ENCODE peak calls at places on chromosome 1, in eight cellular contexts. N is neuronal stem cell; W is mucosa of descending colon; D is transverse colon; B is cardiac muscle cell; C is naive thymus-derived CD4-positive, alpha-beta T cell; Z is right cardiac atrium; I is CD4-positive, alpha-beta memory T cell. L is an unnamed sample. For H3K9me3, the result is how much of the 10 kb centered on the place peaks cover.

GRCh38 chr1:207959141-207959825 is 48.4 kb upstream of the CD34 start:
- DNase-seq in N (peak), W (peak), D (peak), B (peak), C (no peak), Z (peak), I (peak), L (no peak)

GRCh38 chr1:36232212-36233031 is 8.2 kb downstream of the THRAP3 start:
- DNase-seq in N (no peak), W (no peak), D (no peak), B (no peak), C (no peak), Z (no peak), I (no peak), L (no peak)

GRCh38 chr1:23963617-23964234 is 4.1 kb downstream of the PNRC2 start:
- DNase-seq in N (no peak), W (no peak), D (no peak), B (no peak), C (no peak), Z (no peak), I (no peak), L (no peak)

GRCh38 chr1:115641762-115642167 is at the start of gene VANGL1:
- DNase-seq in N (peak), W (peak), D (peak), B (peak), C (no peak), Z (peak), I (no peak), L (peak)

GRCh38 chr1:48654606-48655210 is 122.0 kb downstream of the BEND5 start:
- DNase-seq in N (peak), W (no peak), D (no peak), B (no peak), C (no peak), Z (no peak), I (no peak), L (no peak)

GRCh38 chr1:33454646-33455282 is 17.7 kb upstream of the ZSCAN20 start:
- DNase-seq in N (no peak), W (no peak), D (no peak), B (no peak), C (no peak), Z (no peak), I (no peak), L (no peak)

GRCh38 chr1:198605880-198606458 is 32.9 kb upstream of the PTPRC start:
- DNase-seq in N (peak), W (no peak), D (no peak), B (no peak), C (no peak), Z (no peak), I (no peak), L (no peak)

GRCh38 chr1:37020653-37021277 is 13.6 kb downstream of the GRIK3 start:
- DNase-seq in N (peak), W (no peak), D (no peak), B (no peak), C (no peak), Z (no peak), I (no peak), L (no peak)

GRCh38 chr1:27655151-27655929 is 16.7 kb downstream of the IFI6 start:
- DNase-seq in N (no peak), W (no peak), D (no peak), B (no peak), C (no peak), Z (no peak), I (no peak), L (no peak)

GRCh38 chr1:162956922-162957321 is 95.9 kb upstream of the CCDC190 start:
- DNase-seq in N (no peak), W (no peak), D (no peak), B (no peak), C (no peak), Z (no peak), I (no peak), L (no peak)

GRCh38 chr1:220681220-220681847 is 8.8 kb upstream of the C1orf115 start:
- DNase-seq in N (no peak), W (no peak), D (no peak), B (no peak), C (no peak), Z (no peak), I (no peak), L (no peak)

GRCh38 chr1:67970088-67970487 is 80.3 kb downstream of the DIRAS3 start:
- DNase-seq in N (no peak), W (no peak), D (no peak), B (peak), C (no peak), Z (no peak), I (no peak), L (no peak)

GRCh38 chr1:161737625-161738024 is 12.0 kb upstream of the DUSP12 start:
- DNase-seq in N (no peak), W (no peak), D (no peak), B (no peak), C (no peak), Z (no peak), I (no peak), L (no peak)

GRCh38 chr1:66532798-66533783 is 862 bp upstream of the SGIP1 start:
- DNase-seq in N (peak), W (no peak), D (no peak), B (peak), C (peak), Z (peak), I (no peak), L (no peak)

GRCh38 chr1:162882248-162882666 is 21.3 kb upstream of the CCDC190 start:
- DNase-seq in N (no peak), W (no peak), D (no peak), B (no peak), C (no peak), Z (no peak), I (no peak), L (no peak)

GRCh38 chr1:93349231-93350135 is 3.8 kb downstream of the DR1 start:
- DNase-seq in N (no peak), W (no peak), D (no peak), B (peak), C (no peak), Z (no peak), I (no peak), L (no peak)

GRCh38 chr1:1304331-1305299 is 3.1 kb downstream of the ACAP3 start:
- DNase-seq in N (no peak), W (peak), D (peak), B (peak), C (no peak), Z (peak), I (no peak), L (no peak)

GRCh38 chr1:24379733-24380315 is 33.8 kb downstream of the STPG1 start:
- DNase-seq in N (no peak), W (no peak), D (no peak), B (peak), C (no peak), Z (no peak), I (no peak), L (no peak)

GRCh38 chr1:218946147-218946546 is 227.5 kb upstream of the LYPLAL1 start:
- DNase-seq in N (no peak), W (no peak), D (no peak), B (no peak), C (no peak), Z (no peak), I (no peak), L (no peak)

GRCh38 chr1:158112994-158113758 is 67.5 kb upstream of the CD1D start:
- DNase-seq in N (peak), W (peak), D (peak), B (peak), C (peak), Z (peak), I (no peak), L (no peak)

GRCh38 chr1:25672763-25673409 is 56.3 kb downstream of the MAN1C1 start:
- DNase-seq in N (no peak), W (no peak), D (no peak), B (no peak), C (no peak), Z (no peak), I (no peak), L (no peak)

GRCh38 chr1:226403522-226404034 is 4.3 kb downstream of the PARP1 start:
- DNase-seq in N (no peak), W (no peak), D (no peak), B (peak), C (no peak), Z (no peak), I (no peak), L (no peak)

GRCh38 chr1:51878307-51878615 is 266 bp downstream of the NRDC start:
- DNase-seq in N (no peak), W (no peak), D (no peak), B (no peak), C (no peak), Z (no peak), I (no peak), L (no peak)

GRCh38 chr1:25971044-25971881 is 26.6 kb downstream of the PAFAH2 start:
- DNase-seq in N (no peak), W (no peak), D (no peak), B (no peak), C (peak), Z (no peak), I (peak), L (no peak)

GRCh38 chr1:2789164-2789985 is 12.1 kb downstream of the TTC34 start:
- DNase-seq in N (no peak), W (no peak), D (no peak), B (no peak), C (no peak), Z (peak), I (no peak), L (no peak)

GRCh38 chr1:70293186-70293843 is 61.2 kb downstream of the ANKRD13C start:
- DNase-seq in N (no peak), W (no peak), D (no peak), B (no peak), C (no peak), Z (no peak), I (no peak), L (no peak)

GRCh38 chr1:6770727-6771567 is 14.3 kb upstream of the CAMTA1 start:
- DNase-seq in N (no peak), W (no peak), D (no peak), B (peak), C (no peak), Z (no peak), I (no peak), L (no peak)

GRCh38 chr1:24923485-24924113 is 6.5 kb downstream of the RUNX3 start:
- DNase-seq in N (no peak), W (no peak), D (no peak), B (no peak), C (no peak), Z (no peak), I (peak), L (no peak)

GRCh38 chr1:64136749-64137568 is 66.5 kb upstream of the UBE2U start:
- DNase-seq in N (peak), W (peak), D (peak), B (peak), C (peak), Z (peak), I (peak), L (peak)

GRCh38 chr1:66981679-66982078 is 56.9 kb downstream of the MIER1 start:
- DNase-seq in N (no peak), W (peak), D (peak), B (peak), C (peak), Z (peak), I (peak), L (peak)

GRCh38 chr1:209389258-209389657 is 194.3 kb upstream of the CAMK1G start:
- DNase-seq in N (no peak), W (no peak), D (no peak), B (peak), C (no peak), Z (no peak), I (no peak), L (no peak)

GRCh38 chr1:31567956-31568570 is 8.3 kb upstream of the TINAGL1 start:
- DNase-seq in N (no peak), W (peak), D (no peak), B (no peak), C (no peak), Z (no peak), I (no peak), L (no peak)

GRCh38 chr1:165645654-165646366 is 14.8 kb downstream of the MGST3 start:
- DNase-seq in N (no peak), W (peak), D (peak), B (no peak), C (no peak), Z (peak), I (peak), L (no peak)

GRCh38 chr1:57796609-57797008 is 372.7 kb upstream of the DAB1 start:
- DNase-seq in N (no peak), W (no peak), D (no peak), B (peak), C (no peak), Z (no peak), I (no peak), L (no peak)

GRCh38 chr1:201633811-201634210 is 94.9 kb downstream of the NAV1 start:
- DNase-seq in N (no peak), W (no peak), D (no peak), B (peak), C (no peak), Z (peak), I (no peak), L (no peak)

GRCh38 chr1:212037900-212038299 is 2.4 kb downstream of the DTL start:
- DNase-seq in N (no peak), W (no peak), D (no peak), B (no peak), C (no peak), Z (no peak), I (no peak), L (no peak)

GRCh38 chr1:56034222-56034621 is 545.1 kb downstream of the PLPP3 start:
- DNase-seq in N (no peak), W (no peak), D (no peak), B (peak), C (no peak), Z (no peak), I (no peak), L (no peak)

GRCh38 chr1:42484382-42484781 is 21.3 kb downstream of the CCDC30 start:
- DNase-seq in N (no peak), W (no peak), D (no peak), B (peak), C (no peak), Z (no peak), I (no peak), L (no peak)

GRCh38 chr1:150567717-150568561 is 11.5 kb downstream of the MCL1 start:
- DNase-seq in N (peak), W (peak), D (peak), B (peak), C (no peak), Z (peak), I (peak), L (no peak)

GRCh38 chr1:227583354-227583753 is 20.0 kb downstream of the ZNF678 start:
- DNase-seq in N (no peak), W (no peak), D (no peak), B (no peak), C (no peak), Z (no peak), I (no peak), L (no peak)

GRCh38 chr1:227586733-227587132 is 23.4 kb downstream of the ZNF678 start:
- DNase-seq in N (no peak), W (no peak), D (no peak), B (no peak), C (no peak), Z (no peak), I (no peak), L (no peak)

GRCh38 chr1:227587968-227588367 is 24.6 kb downstream of the ZNF678 start:
- DNase-seq in N (no peak), W (no peak), D (no peak), B (no peak), C (no peak), Z (no peak), I (no peak), L (no peak)
- H3K9me3 ChIP-seq in N (under half), W (half or more), D (under half), B (under half), C (half or more), Z (under half), I (under half), L (under half)

GRCh38 chr1:116740726-116741125 is 13.5 kb upstream of the CD2 start:
- DNase-seq in N (no peak), W (no peak), D (no peak), B (no peak), C (no peak), Z (no peak), I (no peak), L (no peak)

GRCh38 chr1:116740296-116740695 is 13.9 kb upstream of the CD2 start:
- DNase-seq in N (no peak), W (no peak), D (no peak), B (no peak), C (no peak), Z (no peak), I (no peak), L (no peak)

GRCh38 chr1:116741781-116742565 is 12.3 kb upstream of the CD2 start:
- DNase-seq in N (no peak), W (no peak), D (no peak), B (no peak), C (no peak), Z (no peak), I (peak), L (no peak)

GRCh38 chr1:116739371-116740007 is 14.7 kb upstream of the CD2 start:
- DNase-seq in N (no peak), W (no peak), D (no peak), B (no peak), C (no peak), Z (no peak), I (no peak), L (no peak)

DNA sequence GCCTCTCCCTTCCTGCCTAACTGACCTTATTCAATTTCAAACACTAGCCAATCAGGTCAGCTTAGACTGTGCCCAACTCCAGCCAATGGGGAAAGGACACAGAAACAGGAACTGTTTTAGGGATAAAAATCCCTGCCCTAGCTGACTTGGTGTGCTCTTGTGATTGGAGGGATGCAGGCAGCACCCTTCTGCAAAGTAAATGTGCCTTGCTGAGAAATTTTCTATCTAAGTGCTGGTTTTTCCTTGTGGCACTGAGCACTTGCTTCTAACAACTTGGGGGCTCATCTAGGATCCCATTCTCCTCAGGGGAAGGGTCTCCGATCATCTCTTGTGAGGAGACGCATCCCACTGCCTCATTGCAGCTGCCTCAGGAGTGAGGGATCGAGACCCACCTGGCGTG is 10.7 kb upstream of the CD2 start:
- DNase-seq in N (no peak), W (no peak), D (no peak), B (no peak), C (no peak), Z (no peak), I (no peak), L (no peak)
- H3K9me3 ChIP-seq in N (under half), W (under half), D (under half), B (under half), C (half or more), Z (under half), I (under half), L (under half)

DNA sequence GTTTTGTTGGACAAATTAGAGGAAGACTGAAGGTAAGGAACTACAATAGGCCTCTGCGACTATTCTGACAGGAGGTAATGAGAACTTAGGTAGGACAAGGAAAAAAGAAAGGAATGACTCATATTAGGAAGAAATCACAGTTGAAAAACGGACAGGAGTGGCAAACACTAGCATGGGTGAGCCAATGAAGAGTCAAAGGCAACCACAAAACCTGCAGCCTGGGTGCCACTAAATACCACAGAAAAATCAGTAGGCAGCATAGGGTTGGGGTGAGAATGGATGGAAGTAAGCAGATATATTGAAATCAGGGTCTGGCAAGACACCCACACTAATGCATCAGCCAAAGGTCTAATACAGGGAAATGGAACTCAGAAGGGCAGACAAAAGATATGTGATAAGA is 10.0 kb downstream of the RBM34 start:
- DNase-seq in N (no peak), W (no peak), D (no peak), B (no peak), C (no peak), Z (no peak), I (no peak), L (no peak)
- H3K9me3 ChIP-seq in N (under half), W (under half), D (under half), B (under half), C (under half), Z (under half), I (under half), L (under half)

DNA sequence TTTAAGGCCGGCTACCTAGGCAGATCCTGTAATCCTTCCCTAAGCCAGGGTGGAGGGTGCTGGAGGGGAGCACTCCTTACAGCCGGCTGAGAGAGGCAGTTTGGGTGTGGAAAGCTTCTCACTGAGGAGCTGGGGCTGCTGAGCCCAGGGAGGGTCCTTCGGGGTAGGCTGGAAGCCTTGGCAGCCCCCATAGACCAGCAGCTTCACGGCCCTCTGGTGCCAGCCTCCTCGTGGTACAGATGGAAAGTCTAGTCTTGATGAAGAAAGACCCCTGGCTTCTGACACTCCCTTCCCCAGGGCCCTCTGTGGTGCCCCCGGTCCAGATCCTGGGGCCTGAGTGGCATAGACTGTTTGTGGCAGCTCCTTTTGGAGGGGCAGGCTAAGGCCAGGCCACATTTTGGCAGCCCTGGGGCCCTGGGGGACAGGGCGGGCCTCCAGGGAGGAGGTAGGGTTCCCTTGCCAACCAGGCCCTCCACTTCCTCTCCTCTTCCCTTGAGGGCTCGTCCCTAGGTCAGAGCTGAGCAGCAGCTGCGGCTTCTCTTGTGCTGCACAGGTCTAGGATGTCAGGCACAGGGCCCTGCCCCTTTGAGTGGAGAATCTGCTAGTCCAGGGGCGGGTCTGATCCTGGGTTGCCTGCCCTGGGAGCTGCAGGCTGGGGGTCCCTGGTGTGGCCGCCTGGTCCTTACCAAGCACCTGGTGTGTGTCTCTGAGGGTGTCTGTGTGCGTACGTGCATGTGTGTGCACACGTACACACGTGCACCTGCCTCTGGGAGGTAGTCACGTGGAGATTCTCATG is 4.8 kb downstream of the AMPD2 start:
- DNase-seq in N (no peak), W (no peak), D (no peak), B (no peak), C (no peak), Z (peak), I (no peak), L (no peak)
- H3K9me3 ChIP-seq in N (under half), W (under half), D (under half), B (under half), C (under half), Z (under half), I (under half), L (under half)

DNA sequence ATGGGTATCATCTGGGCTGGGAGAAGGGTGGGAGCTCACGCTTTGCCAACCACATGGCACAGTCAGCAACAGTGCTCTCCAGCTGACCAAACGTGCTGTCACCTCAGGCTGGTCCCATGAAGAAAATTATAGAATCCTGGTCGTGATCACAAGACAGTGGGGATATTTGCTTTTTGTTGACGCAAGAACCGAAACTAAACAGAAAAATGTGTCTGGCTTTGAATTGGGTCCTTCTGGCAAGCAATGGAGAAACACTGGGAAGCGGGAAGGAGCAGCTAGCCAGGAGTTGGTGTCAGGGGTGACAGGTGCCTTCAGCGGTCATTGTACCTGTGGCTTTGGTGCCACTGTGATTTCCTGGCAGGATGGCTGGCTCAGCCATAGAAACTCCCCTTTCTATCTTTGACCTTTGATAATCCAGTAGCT is 304.8 kb downstream of the PAPPA2 start:
- DNase-seq in N (no peak), W (no peak), D (no peak), B (no peak), C (no peak), Z (no peak), I (no peak), L (no peak)
- H3K9me3 ChIP-seq in N (under half), W (under half), D (under half), B (under half), C (under half), Z (under half), I (under half), L (under half)